ENCODE peak calls at places on chromosomes 11 and 22, in four cellular contexts. W, L, K and P are unnamed samples.

GRCh38 chr22:31055322-31056159 is 25.6 kb upstream of the SMTN start:
- DNase-seq in K (peak), L (peak), W (peak), P (no peak)

GRCh38 chr22:20319041-20319744 is 667 bp downstream of the DGCR6L start:
- DNase-seq in L (peak), W (peak), K (peak), P (no peak)

GRCh38 chr22:25059438-25059837 is 106.9 kb downstream of the KIAA1671 start:
- DNase-seq in K (no peak), W (no peak), L (no peak), P (no peak)

GRCh38 chr11:30586251-30587144 is at the start of gene MPPED2:
- DNase-seq in K (no peak), W (peak), L (peak), P (no peak)

GRCh38 chr11:20066783-20067156 is 93.5 kb downstream of the DBX1 start:
- DNase-seq in W (no peak), L (no peak), K (no peak), P (no peak)

GRCh38 chr11:26726960-26727359 is 5.1 kb upstream of the SLC5A12 start:
- DNase-seq in K (no peak), L (no peak), W (no peak), P (no peak)

GRCh38 chr11:124602193-124602592 is 9.0 kb upstream of the PANX3 start:
- DNase-seq in L (peak), K (no peak), W (no peak), P (no peak)

GRCh38 chr11:62075438-62075837 is 48.4 kb upstream of the INCENP start:
- DNase-seq in W (no peak), L (no peak), K (no peak), P (no peak)

GRCh38 chr22:44341431-44342346 is 28.9 kb upstream of the SHISAL1 start:
- DNase-seq in K (peak), L (peak), W (no peak), P (no peak)

GRCh38 chr22:49979587-49980264 is 19.2 kb downstream of the PIM3 start:
- DNase-seq in L (peak), K (peak), W (peak), P (no peak)

GRCh38 chr11:86577663-86578636 is 94.5 kb downstream of the ME3 start:
- DNase-seq in K (peak), W (no peak), L (peak), P (no peak)

GRCh38 chr11:70174846-70175764 is 28.0 kb upstream of the FADD start:
- DNase-seq in K (no peak), W (no peak), L (no peak), P (no peak)

GRCh38 chr11:35272391-35272821 is 133.4 kb downstream of the CD44 start:
- DNase-seq in K (no peak), L (no peak), W (no peak), P (no peak)

GRCh38 chr22:35972559-35972958 is 56.1 kb downstream of the RBFOX2 start:
- DNase-seq in K (no peak), L (no peak), W (no peak), P (no peak)

GRCh38 chr11:134913999-134914590 is 502.1 kb upstream of the B3GAT1 start:
- DNase-seq in W (no peak), L (no peak), K (no peak), P (no peak)

GRCh38 chr11:95337175-95337957 is 106.4 kb upstream of the SESN3 start:
- DNase-seq in W (peak), L (peak), K (peak), P (peak)

GRCh38 chr11:9529333-9529648 is 44.2 kb upstream of the WEE1 start:
- DNase-seq in L (no peak), W (no peak), K (peak), P (no peak)

GRCh38 chr22:25357056-25357455 is 137.6 kb downstream of the CRYBB2 start:
- DNase-seq in K (no peak), W (peak), L (no peak), P (no peak)

GRCh38 chr11:34104680-34105078 is 750 bp upstream of the NAT10 start:
- DNase-seq in K (no peak), L (no peak), W (no peak), P (no peak)

GRCh38 chr22:48785792-48786678 is 1041.6 kb downstream of the BRD1 start:
- DNase-seq in W (no peak), L (no peak), K (no peak), P (no peak)

GRCh38 chr22:43270314-43270908 is 72.8 kb downstream of the SCUBE1 start:
- DNase-seq in K (no peak), L (no peak), W (no peak), P (no peak)

GRCh38 chr11:45609902-45610301 is 55.5 kb downstream of the CHST1 start:
- DNase-seq in K (no peak), L (no peak), W (no peak), P (no peak)

GRCh38 chr11:75273989-75274391 is 33.4 kb downstream of the TPBGL start:
- DNase-seq in K (no peak), W (peak), L (no peak), P (no peak)

GRCh38 chr11:100632970-100633452 is 54.1 kb upstream of the ARHGAP42 start:
- DNase-seq in L (peak), W (peak), K (peak), P (no peak)

GRCh38 chr11:126341760-126342161 is 13.7 kb upstream of the ST3GAL4 start:
- DNase-seq in K (peak), W (no peak), L (no peak), P (no peak)

GRCh38 chr22:31139066-31139465 is 1.2 kb downstream of the PLA2G3 start:
- DNase-seq in K (no peak), L (no peak), W (peak), P (no peak)

GRCh38 chr11:79617561-79617960 is 176.7 kb upstream of the TENM4 start:
- DNase-seq in W (no peak), L (no peak), K (no peak), P (no peak)

GRCh38 chr22:27648853-27649252 is 152.7 kb downstream of the MN1 start:
- DNase-seq in K (no peak), L (no peak), W (no peak), P (no peak)

GRCh38 chr11:31607914-31608313 is 98.3 kb downstream of the ELP4 start:
- DNase-seq in L (no peak), W (no peak), K (no peak), P (no peak)

GRCh38 chr22:26550498-26551033 is 38.3 kb upstream of the TFIP11 start:
- DNase-seq in K (peak), L (peak), W (peak), P (no peak)

GRCh38 chr22:33073989-33074391 is 15.8 kb upstream of the SYN3 start:
- DNase-seq in L (no peak), K (peak), W (no peak), P (no peak)

GRCh38 chr22:22037229-22037628 is 54.6 kb upstream of the TOP3B start:
- DNase-seq in W (no peak), L (no peak), K (no peak), P (no peak)

GRCh38 chr11:41659990-41660389 is 200.5 kb upstream of the LRRC4C start:
- DNase-seq in W (no peak), L (no peak), K (peak), P (no peak)

GRCh38 chr22:47598864-47599263 is 836.4 kb downstream of the TBC1D22A start:
- DNase-seq in K (no peak), W (peak), L (no peak), P (no peak)

GRCh38 chr11:10856689-10857603 is 907 bp downstream of the ZBED5 start:
- DNase-seq in K (peak), W (peak), L (peak), P (no peak)

GRCh38 chr11:73189315-73189714 is 28.8 kb upstream of the P2RY2 start:
- DNase-seq in W (no peak), K (no peak), L (no peak), P (no peak)

GRCh38 chr11:5380740-5381342 is 2.8 kb upstream of the OR51M1 start:
- DNase-seq in K (peak), W (no peak), L (peak), P (no peak)

GRCh38 chr11:59012106-59012941 is 73.0 kb downstream of the GLYATL1 start:
- DNase-seq in L (no peak), W (no peak), K (no peak), P (no peak)